ENCODE peak calls at places on chromosomes 7 and 10, in five cellular contexts. R, X, L, N and P are unnamed samples.

GRCh38 chr10:17787087-17787942 is 21.8 kb upstream of the MRC1 start:
- DNase-seq in N (no peak), L (no peak), R (no peak), X (no peak), P (no peak)

GRCh38 chr7:152459724-152460251 is 24.0 kb upstream of the KMT2C start:
- DNase-seq in N (no peak), L (peak; percentile 37), X (peak; percentile 34), R (peak; percentile 59), P (no peak)

GRCh38 chr7:5424689-5425506 is 1.3 kb upstream of the TNRC18 start:
- DNase-seq in X (peak; percentile 77), L (peak; percentile 52), N (no peak), R (peak; percentile 74), P (no peak)

GRCh38 chr10:96124230-96125141 is 5.6 kb upstream of the ZNF518A start:
- DNase-seq in R (peak; percentile 64), X (no peak), L (peak; percentile 71), N (no peak), P (no peak)

GRCh38 chr10:19713800-19714525 is 102.3 kb upstream of the PLXDC2 start:
- DNase-seq in L (no peak), R (no peak), X (no peak), N (no peak), P (no peak)

GRCh38 chr10:12940791-12941190 is 60.7 kb downstream of the CCDC3 start:
- DNase-seq in N (no peak), L (no peak), X (no peak), R (no peak), P (no peak)

GRCh38 chr10:49610735-49611165 is 640 bp downstream of the SLC18A3 start:
- DNase-seq in R (peak; percentile 28), L (no peak), N (no peak), X (no peak), P (no peak)

GRCh38 chr7:17564678-17565209 is 266.3 kb downstream of the AHR start:
- DNase-seq in L (no peak), X (no peak), N (no peak), R (no peak), P (no peak)

GRCh38 chr7:28958235-28958945 is at the start of gene TRIL:
- DNase-seq in N (no peak), L (peak; percentile 77), X (peak; percentile 92), R (peak; percentile 62), P (no peak)

GRCh38 chr10:77228559-77228958 is 409.0 kb downstream of the KCNMA1 start:
- DNase-seq in L (no peak), N (no peak), R (no peak), X (no peak), P (no peak)

GRCh38 chr7:106329971-106330733 is 45.4 kb upstream of the NAMPT start:
- DNase-seq in R (no peak), L (no peak), N (no peak), X (no peak), P (no peak)

GRCh38 chr10:71279590-71280170 is 39.4 kb upstream of the SLC29A3 start:
- DNase-seq in R (no peak), X (no peak), N (no peak), L (no peak), P (no peak)

GRCh38 chr7:138553805-138554204 is 93.7 kb downstream of the TRIM24 start:
- DNase-seq in R (no peak), N (no peak), X (no peak), L (no peak), P (no peak)

GRCh38 chr10:95339863-95340262 is 49.1 kb upstream of the PDLIM1 start:
- DNase-seq in N (no peak), R (no peak), L (no peak), X (no peak), P (no peak)

GRCh38 chr10:1095498-1095897 is 39.3 kb downstream of the WDR37 start:
- DNase-seq in R (peak; percentile 26), L (no peak), X (no peak), N (no peak), P (peak; percentile 70)

GRCh38 chr10:35391153-35391953 is 55.0 kb downstream of the CCNY start:
- DNase-seq in R (no peak), X (no peak), N (no peak), L (no peak), P (no peak)

GRCh38 chr7:96076350-96076707 is 245.6 kb downstream of the SLC25A13 start:
- DNase-seq in N (no peak), L (no peak), X (no peak), R (no peak), P (no peak)

GRCh38 chr7:19095461-19095860 is 22.0 kb downstream of the TWIST1 start:
- DNase-seq in N (no peak), X (no peak), R (no peak), L (no peak), P (no peak)

GRCh38 chr10:2908851-2909630 is 158.3 kb upstream of the PFKP start:
- DNase-seq in N (no peak), L (no peak), X (no peak), R (no peak), P (no peak)

GRCh38 chr7:101109368-101109767 is 17.5 kb upstream of the SERPINE1 start:
- DNase-seq in L (no peak), X (no peak), N (no peak), R (no peak), P (no peak)

GRCh38 chr7:145779165-145779564 is 337.4 kb upstream of the CNTNAP2 start:
- DNase-seq in R (no peak), N (no peak), X (no peak), L (no peak), P (no peak)

GRCh38 chr7:107591410-107591809 is 11.4 kb downstream of the BCAP29 start:
- DNase-seq in N (no peak), L (no peak), X (no peak), R (no peak), P (no peak)

GRCh38 chr7:141231018-141231792 is 157.3 kb downstream of the TMEM178B start:
- DNase-seq in X (no peak), N (no peak), R (no peak), L (peak; percentile 71), P (no peak)

GRCh38 chr7:128774921-128775320 is 673 bp downstream of the OPN1SW start:
- DNase-seq in R (no peak), L (no peak), X (no peak), N (no peak), P (no peak)

GRCh38 chr10:116521424-116522305 is 24.1 kb upstream of the PNLIP start:
- DNase-seq in N (no peak), R (peak; percentile 65), L (peak; percentile 58), X (no peak), P (no peak)

GRCh38 chr7:144830811-144831210 is 5.0 kb downstream of the TPK1 start:
- DNase-seq in L (no peak), N (no peak), R (no peak), X (no peak), P (no peak)

GRCh38 chr7:74453321-74454011 is at the start of gene GTF2IRD1:
- DNase-seq in N (no peak), R (peak; percentile 79), X (peak; percentile 82), L (peak; percentile 89), P (no peak)
- TF ChIP-seq POLR2A in N (no peak), R (no peak), X (no peak), L (no peak), P (no peak)

GRCh38 chr7:44760034-44760580 is 11.5 kb downstream of the ZMIZ2 start:
- DNase-seq in X (no peak), R (no peak), L (no peak), N (no peak), P (peak; percentile 84)

GRCh38 chr7:44759246-44759645 is 10.6 kb downstream of the ZMIZ2 start:
- DNase-seq in X (no peak), L (no peak), R (no peak), N (no peak), P (no peak)

GRCh38 chr7:44762726-44763522 is 14.3 kb downstream of the ZMIZ2 start:
- DNase-seq in R (no peak), N (no peak), X (no peak), L (no peak), P (no peak)

GRCh38 chr7:44762300-44762699 is 13.7 kb downstream of the ZMIZ2 start:
- DNase-seq in L (no peak), R (no peak), X (no peak), N (no peak), P (no peak)

GRCh38 chr7:44761207-44762161 is 12.8 kb downstream of the ZMIZ2 start:
- DNase-seq in R (peak; percentile 81), X (peak; percentile 62), L (peak; percentile 51), N (no peak), P (no peak)
- TF ChIP-seq POLR2A in R (no peak), X (no peak), L (no peak), N (peak; percentile 34), P (no peak)

DNA sequence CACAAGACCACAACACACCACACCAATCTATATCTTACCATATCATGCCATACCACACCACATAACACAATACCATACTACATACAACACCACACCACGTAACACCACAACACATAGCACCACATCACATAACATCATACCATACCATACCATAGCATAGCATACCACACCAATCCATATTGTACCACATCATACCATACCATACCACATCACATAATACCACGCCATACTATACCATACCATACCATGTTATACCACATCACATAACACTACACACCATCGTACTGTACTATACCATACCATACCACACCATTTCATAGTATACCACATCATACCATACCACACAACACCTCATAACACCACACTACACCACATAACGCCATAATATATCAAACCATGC is 335.2 kb upstream of the VWC2 start:
- DNase-seq in L (no peak), X (no peak), N (no peak), R (no peak), P (no peak)
- TF ChIP-seq POLR2A in L (no peak), X (no peak), N (no peak), R (no peak), P (no peak)

DNA sequence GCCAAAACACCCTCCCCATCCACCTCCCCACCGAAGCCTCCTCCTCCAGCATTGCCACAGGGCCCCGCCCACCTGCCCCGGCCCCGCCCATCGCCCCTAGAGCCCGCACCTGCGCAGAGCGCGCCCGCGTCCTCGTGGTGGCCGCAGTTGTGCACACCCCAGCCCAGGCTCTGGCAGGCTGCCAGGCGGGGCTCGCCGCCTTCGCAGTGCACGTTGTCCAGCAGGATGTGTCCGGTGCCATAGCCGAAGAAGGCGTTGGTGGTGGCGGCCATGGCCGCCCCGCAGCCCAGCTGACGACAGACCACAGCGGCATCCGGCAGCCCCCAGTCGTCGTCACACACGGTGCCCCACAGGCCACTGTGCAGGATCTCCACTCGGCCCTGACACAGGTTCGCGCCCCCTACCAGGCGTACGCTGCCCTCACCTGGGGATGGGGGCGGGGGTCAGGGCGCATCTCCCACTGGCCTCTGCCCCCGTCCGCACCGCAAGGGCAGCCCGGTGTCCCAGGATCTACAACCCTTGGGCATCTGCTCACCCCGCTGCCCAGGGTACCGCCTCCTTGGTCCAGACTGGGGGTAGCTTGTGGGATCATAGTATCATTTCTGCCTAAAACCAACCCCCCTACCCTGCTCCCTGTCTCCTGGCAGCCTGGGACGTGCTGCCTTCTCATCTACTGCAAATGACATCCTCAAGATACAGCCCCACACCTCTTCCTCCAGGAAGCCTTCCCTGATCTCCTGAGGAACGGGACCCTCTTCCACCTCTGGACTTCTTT is 11.9 kb downstream of the SSC4D start:
- DNase-seq in N (peak; percentile 19), X (peak; percentile 88), R (peak; percentile 93), L (peak; percentile 85), P (no peak)
- TF ChIP-seq POLR2A in N (peak; percentile 70), X (no peak), R (no peak), L (no peak), P (no peak)

GRCh38 chr7:142508251-142508650 is 241.0 kb upstream of the PRSS1 start:
- DNase-seq in L (no peak), X (no peak), R (peak; percentile 73), N (no peak), P (no peak)
- TF ChIP-seq POLR2A in L (no peak), X (no peak), R (no peak), N (no peak), P (no peak)

GRCh38 chr7:116499168-116500070 is at the start of gene CAV2:
- DNase-seq in X (peak; percentile 78), R (peak; percentile 66), N (no peak), L (peak; percentile 62), P (no peak)
- TF ChIP-seq POLR2A in X (peak; percentile 46), R (no peak), N (no peak), L (no peak), P (no peak)